ENCODE peak calls at places on chromosomes 3 and 15, in ten cellular contexts. V, X, E, H, L, N, Q, P, Z and I are unnamed samples.

GRCh38 chr15:22887157-22887951 is 48.9 kb downstream of the NIPA2 start:
- DNase-seq in V (no peak), X (no peak), E (no peak), H (no peak), L (no peak), N (no peak), Q (no peak), P (no peak), Z (no peak), I (no peak)

GRCh38 chr15:60721232-60721576 is 242.3 kb upstream of the ICE2 start:
- DNase-seq in V (no peak), X (no peak), E (no peak), H (no peak), L (no peak), N (no peak), Q (no peak), P (no peak), Z (no peak), I (no peak)

GRCh38 chr3:71393093-71393492 is 190.4 kb downstream of the FOXP1 start:
- DNase-seq in V (no peak), X (no peak), E (no peak), H (no peak), L (no peak), N (no peak), Q (no peak), P (no peak), Z (no peak), I (no peak)

GRCh38 chr3:134600685-134601502 is 49.9 kb downstream of the KY start:
- DNase-seq in V (peak), X (no peak), E (no peak), H (peak), L (peak), N (peak), Q (peak), P (peak), Z (peak), I (no peak)

GRCh38 chr15:41798607-41799487 is 24.6 kb downstream of the MAPKBP1 start:
- DNase-seq in V (no peak), X (peak), E (no peak), H (no peak), L (no peak), N (no peak), Q (no peak), P (no peak), Z (no peak), I (no peak)

GRCh38 chr3:27626596-27627118 is 95.5 kb downstream of the EOMES start:
- DNase-seq in V (no peak), X (no peak), E (no peak), H (no peak), L (no peak), N (no peak), Q (no peak), P (no peak), Z (no peak), I (no peak)

GRCh38 chr3:23519548-23520208 is 286.1 kb upstream of the UBE2E1 start:
- DNase-seq in V (no peak), X (no peak), E (no peak), H (no peak), L (no peak), N (no peak), Q (no peak), P (no peak), Z (no peak), I (peak)

GRCh38 chr3:66572938-66573710 is 72.3 kb upstream of the LRIG1 start:
- DNase-seq in V (no peak), X (no peak), E (no peak), H (no peak), L (no peak), N (no peak), Q (peak), P (no peak), Z (no peak), I (no peak)

GRCh38 chr15:54559405-54560064 is 581.3 kb downstream of the UNC13C start:
- DNase-seq in V (no peak), X (no peak), E (peak), H (no peak), L (no peak), N (no peak), Q (no peak), P (peak), Z (no peak), I (no peak)

GRCh38 chr15:38564557-38565286 is at the start of gene RASGRP1:
- DNase-seq in V (peak), X (no peak), E (peak), H (peak), L (peak), N (peak), Q (peak), P (no peak), Z (peak), I (no peak)

GRCh38 chr3:44398853-44399252 is 60.3 kb downstream of the TCAIM start:
- DNase-seq in V (no peak), X (no peak), E (no peak), H (no peak), L (no peak), N (no peak), Q (no peak), P (no peak), Z (no peak), I (no peak)

GRCh38 chr3:47436180-47436579 is 39.6 kb downstream of the SCAP start:
- DNase-seq in V (no peak), X (no peak), E (no peak), H (no peak), L (peak), N (no peak), Q (no peak), P (no peak), Z (no peak), I (no peak)

GRCh38 chr15:45187894-45188830 is at the start of gene SHF:
- DNase-seq in V (peak), X (peak), E (peak), H (peak), L (peak), N (no peak), Q (peak), P (no peak), Z (peak), I (no peak)

GRCh38 chr3:107987036-107987557 is 103.7 kb downstream of the CD47 start:
- DNase-seq in V (peak), X (peak), E (peak), H (peak), L (no peak), N (no peak), Q (peak), P (peak), Z (peak), I (no peak)

GRCh38 chr3:197373096-197373495 is 74.7 kb upstream of the DLG1 start:
- DNase-seq in V (no peak), X (peak), E (no peak), H (no peak), L (peak), N (no peak), Q (no peak), P (no peak), Z (no peak), I (no peak)

GRCh38 chr15:55260562-55261131 is 29.0 kb downstream of the RAB27A start:
- DNase-seq in V (no peak), X (no peak), E (no peak), H (no peak), L (no peak), N (no peak), Q (no peak), P (no peak), Z (no peak), I (no peak)

GRCh38 chr3:193377591-193377990 is 962 bp downstream of the ATP13A5 start:
- DNase-seq in V (no peak), X (no peak), E (no peak), H (no peak), L (no peak), N (no peak), Q (no peak), P (no peak), Z (no peak), I (no peak)

GRCh38 chr15:57376695-57377477 is 581 bp downstream of the CGNL1 start:
- DNase-seq in V (peak), X (no peak), E (peak), H (no peak), L (no peak), N (no peak), Q (no peak), P (no peak), Z (peak), I (no peak)

DNA sequence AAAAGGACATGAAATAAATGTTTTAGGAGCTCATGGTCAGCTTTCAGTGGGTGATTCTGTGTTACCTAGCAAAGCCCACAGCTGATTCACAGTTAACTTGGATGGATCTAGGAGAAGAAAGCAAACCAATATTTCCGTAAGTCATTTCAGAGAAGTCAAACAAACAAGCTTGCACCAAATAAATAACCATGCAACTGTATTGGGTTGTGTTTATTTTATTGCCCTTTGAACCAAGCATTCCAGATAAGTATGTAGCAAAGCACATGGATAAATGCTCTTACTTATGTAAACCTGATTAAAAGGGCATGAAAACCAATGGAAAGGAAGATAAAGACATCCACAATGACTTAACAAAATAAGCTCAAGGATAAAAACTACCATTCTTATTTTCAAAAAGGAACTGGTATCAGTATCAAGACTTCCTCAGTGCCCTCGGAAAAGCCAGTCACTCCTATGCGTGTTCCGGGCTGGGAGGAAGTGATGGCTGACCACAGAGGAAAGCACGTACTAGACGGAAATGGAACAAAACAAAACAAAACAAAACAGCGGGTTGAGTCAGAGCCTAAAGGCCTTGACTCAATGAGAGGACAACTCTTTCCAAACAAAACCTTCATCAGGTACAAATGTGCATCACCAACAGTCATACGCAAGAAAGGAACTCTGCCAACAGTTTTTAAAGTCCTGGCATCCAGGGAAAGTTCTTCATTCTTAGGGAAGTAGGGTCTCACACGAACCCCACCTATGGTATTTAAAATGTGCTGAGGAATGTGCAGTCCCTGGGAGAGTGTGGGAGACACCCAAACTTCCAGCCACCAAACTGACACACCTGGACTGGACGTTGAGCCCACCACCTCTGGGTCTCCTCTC is 103.3 kb downstream of the SNRK start:
- DNase-seq in V (no peak), X (no peak), E (no peak), H (peak), L (peak), N (no peak), Q (no peak), P (no peak), Z (peak), I (peak)
- TF ChIP-seq POLR2AphosphoS5 in V (peak), X (peak), E (peak), H (peak), L (no peak), N (no peak), Q (no peak), P (no peak), Z (peak), I (no peak)

DNA sequence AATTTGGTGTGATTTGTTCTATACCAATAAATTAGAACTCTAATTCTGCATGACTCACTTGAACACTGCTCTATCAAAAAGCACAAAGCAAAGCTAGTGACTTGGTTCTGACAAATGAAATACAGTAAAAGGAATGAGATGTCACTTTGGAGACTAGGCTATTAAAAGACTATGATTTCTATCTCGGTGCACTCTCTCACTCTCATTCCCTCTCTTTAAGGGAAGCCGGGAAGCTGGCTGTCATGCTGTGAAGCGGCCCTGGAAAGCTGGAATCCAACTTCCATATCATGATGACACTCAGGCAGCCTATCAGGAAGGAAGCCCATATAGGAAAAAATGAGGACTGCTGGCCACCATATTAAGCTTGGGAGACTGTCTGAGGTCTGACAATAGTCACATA is 590.1 kb upstream of the CBLB start:
- DNase-seq in V (no peak), X (no peak), E (no peak), H (no peak), L (no peak), N (no peak), Q (no peak), P (no peak), Z (no peak), I (no peak)
- TF ChIP-seq POLR2AphosphoS5 in V (no peak), X (no peak), E (no peak), H (no peak), L (no peak), N (no peak), Q (no peak), P (no peak), Z (no peak), I (no peak)

GRCh38 chr15:67183443-67184169 is 70.9 kb downstream of the AAGAB start:
- DNase-seq in V (no peak), X (peak), E (peak), H (no peak), L (no peak), N (no peak), Q (no peak), P (no peak), Z (no peak), I (no peak)
- TF ChIP-seq POLR2AphosphoS5 in V (peak), X (no peak), E (no peak), H (peak), L (no peak), N (no peak), Q (peak), P (no peak), Z (no peak), I (no peak)

DNA sequence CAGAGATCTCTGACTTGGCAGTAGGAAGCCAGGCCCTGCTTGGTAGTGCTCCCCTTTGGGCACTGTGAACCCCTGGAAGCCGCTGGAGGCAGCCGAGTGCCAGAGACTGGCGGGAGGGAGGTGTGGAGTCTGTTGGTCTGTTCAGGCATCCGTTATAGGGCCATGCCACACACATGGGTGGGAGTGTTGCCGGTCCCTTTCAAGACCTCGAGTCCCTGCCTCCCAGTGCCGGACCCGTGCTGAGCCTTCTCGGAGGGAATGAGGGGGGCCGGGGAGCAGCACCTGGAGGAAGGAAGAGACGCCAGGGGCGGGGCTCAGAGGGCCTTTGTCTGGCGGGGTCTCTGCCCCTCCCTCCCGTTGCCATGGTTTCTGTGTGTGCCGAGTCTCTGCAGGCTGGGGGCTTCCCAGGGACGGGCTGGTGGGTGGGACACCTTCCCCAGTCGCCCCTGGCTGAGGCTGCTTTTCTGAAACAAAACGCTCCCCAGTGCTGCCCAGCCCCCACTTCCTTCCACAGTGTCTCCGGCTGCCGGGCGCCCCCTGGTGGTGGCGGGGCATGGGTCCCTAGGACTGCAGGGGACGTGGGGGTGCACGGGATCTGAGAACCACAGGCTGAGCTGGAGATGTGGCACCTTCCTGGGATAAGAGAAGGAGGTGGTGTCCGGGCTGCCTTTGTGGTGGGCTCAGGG is 10.0 kb downstream of the GNAI2 start:
- DNase-seq in V (peak), X (peak), E (peak), H (peak), L (peak), N (peak), Q (peak), P (no peak), Z (peak), I (no peak)
- TF ChIP-seq POLR2AphosphoS5 in V (peak), X (peak), E (peak), H (peak), L (peak), N (no peak), Q (no peak), P (peak), Z (peak), I (no peak)